ENCODE peak calls at places on chromosomes 7 and 10, in five cellular contexts. D, M, T, L and V are unnamed samples.

GRCh38 chr7:116443101-116443523 is 56.4 kb upstream of the CAV2 start:
- DNase-seq in T (peak; percentile 97), D (peak; percentile 84), M (peak; percentile 6), L (no peak), V (no peak)

GRCh38 chr7:55964802-55965470 is 551 bp downstream of the NIPSNAP2 start:
- DNase-seq in M (peak; percentile 72), L (peak; percentile 89), T (peak; percentile 19), D (peak; percentile 22), V (no peak)

GRCh38 chr10:124998624-124999291 is 56.8 kb downstream of the ZRANB1 start:
- DNase-seq in L (no peak), D (no peak), M (no peak), T (no peak), V (no peak)

GRCh38 chr7:100914879-100915442 is 19.3 kb upstream of the ACHE start:
- DNase-seq in D (no peak), L (no peak), T (no peak), M (no peak), V (no peak)

GRCh38 chr7:117164578-117164977 is 158.3 kb downstream of the WNT2 start:
- DNase-seq in L (no peak), T (peak; percentile 86), D (no peak), M (no peak), V (no peak)

GRCh38 chr10:7233259-7233991 is 177.4 kb downstream of the SFMBT2 start:
- DNase-seq in L (peak; percentile 55), M (peak; percentile 9), D (no peak), T (no peak), V (no peak)

GRCh38 chr10:25815999-25816768 is 117.8 kb upstream of the MYO3A start:
- DNase-seq in T (no peak), M (no peak), D (no peak), L (no peak), V (no peak)

GRCh38 chr7:73717025-73717807 is 2.3 kb downstream of the STX1A start:
- DNase-seq in M (no peak), L (no peak), D (no peak), T (peak; percentile 26), V (no peak)

GRCh38 chr7:25427721-25428120 is 199.4 kb upstream of the NPVF start:
- DNase-seq in T (no peak), D (no peak), M (no peak), L (no peak), V (no peak)

GRCh38 chr7:6402741-6403140 is 45.0 kb downstream of the DAGLB start:
- DNase-seq in M (no peak), D (no peak), L (no peak), T (no peak), V (no peak)

DNA sequence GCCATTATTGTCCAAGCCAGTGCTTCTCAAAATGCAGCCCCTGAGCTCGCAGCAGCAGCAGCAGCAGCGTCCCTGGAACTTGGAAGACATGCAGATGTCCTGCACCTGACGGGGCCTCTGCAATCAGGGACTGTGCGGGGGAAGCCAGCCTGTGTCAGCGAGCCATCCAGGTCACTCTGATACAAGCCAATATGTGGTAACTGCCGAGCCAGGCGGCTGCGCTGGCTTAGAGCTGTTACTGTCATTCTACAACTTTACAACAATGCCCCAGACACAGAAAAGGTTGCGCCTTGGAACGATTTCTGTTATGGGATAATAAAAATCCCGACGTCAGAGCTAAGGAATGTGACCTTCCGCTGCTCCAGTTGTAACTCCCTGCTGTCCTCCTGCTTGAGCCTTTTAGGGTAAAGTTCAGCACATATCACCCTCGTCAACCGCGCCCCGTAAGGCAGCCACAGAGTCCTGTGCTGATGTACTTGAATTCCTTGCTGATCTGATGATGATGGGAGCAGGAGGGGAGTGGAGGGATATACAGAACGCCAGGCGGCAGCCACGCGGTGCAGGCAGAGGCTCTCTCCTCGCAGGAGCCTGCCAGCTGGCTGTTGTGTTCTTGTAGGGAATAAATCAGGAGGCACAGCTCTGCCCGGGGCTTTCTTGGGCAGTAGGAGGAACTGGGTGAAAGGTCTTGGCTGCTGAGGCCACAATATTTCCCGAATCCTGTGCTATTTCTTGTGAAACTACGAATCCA is 20.0 kb upstream of the CRYGN start:
- DNase-seq in L (peak; percentile 8), T (peak; percentile 86), D (peak; percentile 61), M (peak; percentile 79), V (no peak)
- TF ChIP-seq BHLHE40 in L (no peak), T (no peak), D (no peak), M (no peak), V (no peak)

DNA sequence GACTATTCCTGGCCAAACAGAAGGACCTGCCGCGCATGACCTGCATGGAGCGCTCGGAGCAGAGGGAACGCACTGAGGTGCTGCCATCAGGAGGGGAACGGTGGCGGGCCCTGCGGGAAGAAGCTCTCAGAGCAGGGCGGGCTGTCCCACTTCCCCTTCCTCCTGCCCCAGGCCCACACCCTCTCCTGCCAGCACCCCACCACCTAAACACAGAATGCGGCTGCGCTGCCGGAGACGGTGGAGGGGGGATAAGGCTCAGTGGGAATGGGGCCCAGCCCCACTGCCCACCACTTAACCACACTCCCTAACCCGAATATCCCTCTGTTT is 117.0 kb downstream of the MAD1L1 start:
- DNase-seq in D (no peak), T (no peak), L (no peak), M (no peak), V (no peak)
- H3K4me3 ChIP-seq in D (no peak overlapping the region), T (no peak overlapping the region), L (no peak overlapping the region), M (no peak overlapping the region), V (no peak overlapping the region)

GRCh38 chr7:44208085-44208484 is 7.3 kb downstream of the YKT6 start:
- DNase-seq in D (no peak), T (no peak), M (no peak), L (no peak), V (no peak)
- TF ChIP-seq BHLHE40 in D (no peak), T (no peak), M (no peak), L (no peak), V (no peak)

GRCh38 chr10:129025774-129026173 is 441.3 kb upstream of the MGMT start:
- DNase-seq in D (no peak), L (no peak), T (no peak), M (no peak), V (no peak)
- H3K4me3 ChIP-seq in D (no peak overlapping the region), L (no peak overlapping the region), T (no peak overlapping the region), M (no peak overlapping the region), V (no peak overlapping the region)

GRCh38 chr10:50325449-50326188 is 74.3 kb upstream of the ASAH2 start:
- DNase-seq in D (peak; percentile 18), M (no peak), L (peak; percentile 74), T (peak; percentile 98), V (no peak)
- TF ChIP-seq BHLHE40 in D (no peak), M (no peak), L (no peak), T (peak; percentile 88), V (no peak)

GRCh38 chr10:86340991-86341260 is 25.7 kb downstream of the GRID1 start:
- DNase-seq in D (no peak), L (no peak), M (no peak), T (no peak), V (no peak)
- H3K4me3 ChIP-seq in D (no peak overlapping the region), L (no peak overlapping the region), M (no peak overlapping the region), T (no peak overlapping the region), V (no peak overlapping the region)

DNA sequence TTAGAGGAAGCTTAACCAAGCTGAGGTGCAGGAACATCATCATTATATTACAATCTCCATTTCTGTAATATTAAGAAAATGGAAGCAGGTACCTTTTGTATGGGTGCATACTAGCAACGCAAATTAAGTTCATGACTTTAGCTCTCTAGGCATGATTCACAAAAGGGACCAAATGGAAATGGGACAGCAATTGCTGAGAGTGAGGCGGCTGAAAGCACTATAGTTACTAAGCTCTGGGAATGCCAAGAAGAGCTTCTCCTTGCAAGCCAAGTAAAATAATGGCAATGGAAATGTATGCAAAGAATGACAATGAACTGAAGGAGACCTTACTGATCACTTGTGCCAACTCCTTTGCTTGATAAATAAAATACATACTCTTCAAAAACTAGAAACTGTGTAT is 36.2 kb upstream of the RNF148 start:
- DNase-seq in L (no peak), M (no peak), T (no peak), D (no peak), V (no peak)
- TF ChIP-seq BHLHE40 in L (no peak), M (no peak), T (no peak), D (no peak), V (no peak)

GRCh38 chr10:88949912-88950664 is 2.5 kb downstream of the ACTA2 start:
- DNase-seq in L (no peak), D (no peak), T (no peak), M (no peak), V (no peak)

GRCh38 chr10:88949051-88949450 is 3.5 kb downstream of the ACTA2 start:
- DNase-seq in D (no peak), L (no peak), M (no peak), T (peak; percentile 28), V (no peak)

GRCh38 chr10:88954458-88955083 is 2.0 kb upstream of the ACTA2 start:
- DNase-seq in D (no peak), L (no peak), T (no peak), M (no peak), V (no peak)

GRCh38 chr10:88953662-88954061 is 1.1 kb upstream of the ACTA2 start:
- DNase-seq in T (no peak), M (no peak), L (no peak), D (no peak), V (no peak)

DNA sequence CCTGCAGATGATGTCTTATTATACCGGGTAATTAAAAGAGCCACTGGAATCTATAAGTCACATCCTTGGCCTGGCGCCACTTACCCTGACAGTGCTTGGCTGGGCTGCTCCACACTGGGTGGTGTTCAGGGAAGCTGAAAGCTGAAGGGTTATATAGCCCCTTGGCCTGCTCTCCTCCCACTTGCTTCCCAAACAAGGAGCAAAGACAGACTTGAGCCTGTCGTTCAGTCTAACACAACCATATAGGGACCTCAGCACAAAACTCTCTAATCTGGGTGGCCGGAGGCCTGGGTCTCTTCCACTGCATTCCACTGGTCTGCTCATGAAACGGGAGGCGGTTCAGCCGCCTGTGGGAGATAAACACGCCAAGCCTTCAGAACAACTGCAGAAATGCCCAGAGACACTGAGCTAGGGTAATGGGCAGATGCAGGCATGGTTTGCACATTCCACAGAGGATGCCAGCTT is at the start of gene ACTA2:
- DNase-seq in M (no peak), D (no peak), T (peak; percentile 84), L (no peak), V (no peak)
- H3K4me3 ChIP-seq in M (no peak within 1 kb of the TSS), D (no peak within 1 kb of the TSS), T (peak within 1 kb of the TSS; percentile 36), L (no peak within 1 kb of the TSS), V (no peak within 1 kb of the TSS)

GRCh38 chr10:116464257-116464656 is 36.6 kb downstream of the PNLIPRP3 start:
- DNase-seq in M (no peak), T (no peak), L (no peak), D (no peak), V (no peak)
- TF ChIP-seq BHLHE40 in M (no peak), T (no peak), L (no peak), D (no peak), V (no peak)

GRCh38 chr7:1403844-1404404 is 55.3 kb downstream of the MICALL2 start:
- DNase-seq in D (no peak), T (peak; percentile 43), L (no peak), M (no peak), V (no peak)
- H3K4me3 ChIP-seq in D (peak overlapping the region; percentile 24), T (no peak overlapping the region), L (no peak overlapping the region), M (no peak overlapping the region), V (no peak overlapping the region)